ENCODE peak calls at places on chromosomes 12 and 14, in six cellular contexts. C is KBM-7, M is NCI-H748 treated with DMSO at 0.1 percent for 48 hours, W is HT-29, A is GM13977, Q is esophagus squamous epithelium. T is an unnamed sample.

GRCh38 chr14:58978336-58978735 is 210.1 kb upstream of the DAAM1 start:
- DNase-seq in A (no peak), Q (no peak), C (no peak), M (no peak), W (no peak), T (no peak)

GRCh38 chr12:102425109-102426009 is 55.0 kb downstream of the IGF1 start:
- DNase-seq in A (no peak), W (no peak), M (no peak), Q (no peak), C (no peak), T (no peak)

GRCh38 chr12:53381739-53382630 is 2.0 kb downstream of the SP1 start:
- DNase-seq in W (peak), Q (no peak), A (peak), M (no peak), C (peak), T (peak)

GRCh38 chr14:60707858-60708257 is 16.3 kb downstream of the SIX4 start:
- DNase-seq in W (no peak), A (no peak), C (no peak), Q (no peak), M (no peak), T (no peak)

GRCh38 chr14:21990116-21990515 is 316.5 kb upstream of the OR4E1 start:
- DNase-seq in A (no peak), Q (no peak), C (peak), W (peak), M (no peak), T (no peak)

GRCh38 chr12:46376579-46376978 is 4.0 kb upstream of the SLC38A2 start:
- DNase-seq in A (no peak), C (no peak), W (no peak), M (no peak), Q (no peak), T (no peak)

GRCh38 chr12:76422878-76423438 is 74.7 kb upstream of the BBS10 start:
- DNase-seq in C (no peak), M (no peak), Q (no peak), A (no peak), W (no peak), T (no peak)

GRCh38 chr12:72077111-72077820 is 138.6 kb downstream of the TPH2 start:
- DNase-seq in Q (no peak), W (no peak), C (no peak), M (peak), A (no peak), T (no peak)

GRCh38 chr12:69655616-69656336 is 43.3 kb downstream of the BEST3 start:
- DNase-seq in A (no peak), W (no peak), C (no peak), M (no peak), Q (no peak), T (no peak)